ENCODE peak calls at places on chromosome 9, in seven cellular contexts. G, I, P, E, K, Q and M are unnamed samples. For H3K9me3, the result is how much of the 10 kb centered on the place peaks cover.

GRCh38 chr9:25677301-25678146 is 720 bp downstream of the TUSC1 start:
- DNase-seq in E (no peak), G (peak), I (peak), P (peak), Q (peak), K (peak), M (no peak)

GRCh38 chr9:87213948-87214347 is 266.6 kb upstream of the GAS1 start:
- DNase-seq in G (no peak), P (no peak), E (no peak), K (no peak), I (no peak), Q (no peak), M (no peak)

GRCh38 chr9:127626752-127627493 is 14.8 kb downstream of the STXBP1 start:
- DNase-seq in E (no peak), P (no peak), I (no peak), Q (no peak), K (no peak), G (no peak), M (no peak)

GRCh38 chr9:113389451-113389850 is 11.6 kb downstream of the ALAD start:
- DNase-seq in G (no peak), K (peak), E (no peak), P (no peak), Q (no peak), I (no peak), M (no peak)

GRCh38 chr9:29211681-29212589 is 1638.7 kb upstream of the C9orf72 start:
- DNase-seq in E (no peak), I (peak), P (no peak), G (no peak), Q (peak), K (peak), M (peak)

GRCh38 chr9:76213751-76214150 is 180.5 kb downstream of the RFK start:
- DNase-seq in K (no peak), Q (no peak), I (no peak), E (no peak), P (no peak), G (no peak), M (no peak)

GRCh38 chr9:37747271-37747753 is 6.3 kb upstream of the TRMT10B start:
- DNase-seq in P (peak), E (peak), Q (peak), I (peak), G (peak), K (peak), M (peak)

GRCh38 chr9:89915187-89915586 is 310.4 kb downstream of the GADD45G start:
- DNase-seq in P (no peak), K (no peak), G (no peak), I (no peak), Q (no peak), E (no peak), M (no peak)

GRCh38 chr9:81605154-81605670 is 84.1 kb downstream of the TLE1 start:
- DNase-seq in E (no peak), P (no peak), Q (no peak), I (no peak), K (no peak), G (no peak), M (no peak)

GRCh38 chr9:134165357-134166315 is 1.3 kb upstream of the RNU6ATAC start:
- DNase-seq in E (no peak), I (no peak), Q (no peak), P (no peak), K (peak), G (no peak), M (peak)

GRCh38 chr9:38091310-38092199 is 22.5 kb upstream of the SHB start:
- DNase-seq in Q (no peak), G (no peak), K (no peak), E (no peak), P (no peak), I (no peak), M (no peak)

GRCh38 chr9:133276001-133276884 is 1.2 kb upstream of the ABO start:
- DNase-seq in E (no peak), K (no peak), P (no peak), I (no peak), G (no peak), Q (peak), M (no peak)

GRCh38 chr9:131731237-131731995 is 8.5 kb downstream of the RAPGEF1 start:
- DNase-seq in I (no peak), E (no peak), K (no peak), G (no peak), Q (no peak), P (no peak), M (no peak)

GRCh38 chr9:107809859-107810492 is 320.4 kb upstream of the KLF4 start:
- DNase-seq in G (no peak), E (no peak), K (no peak), Q (no peak), I (no peak), P (no peak), M (no peak)

GRCh38 chr9:35711501-35712428 is 20.2 kb downstream of the TLN1 start:
- DNase-seq in K (no peak), I (no peak), E (no peak), P (no peak), Q (no peak), G (no peak), M (no peak)

GRCh38 chr9:88084816-88085215 is 53.5 kb downstream of the SPATA31C2 start:
- DNase-seq in E (no peak), Q (no peak), G (no peak), P (no peak), K (no peak), I (no peak), M (no peak)

GRCh38 chr9:123364241-123364824 is 8.3 kb downstream of the CRB2 start:
- DNase-seq in I (no peak), K (no peak), Q (no peak), P (peak), E (peak), G (no peak), M (no peak)

GRCh38 chr9:111187376-111187775 is 142.6 kb downstream of the OR2K2 start:
- DNase-seq in G (no peak), E (no peak), Q (no peak), I (no peak), P (no peak), K (no peak), M (no peak)

GRCh38 chr9:105173306-105173705 is 71.1 kb upstream of the SLC44A1 start:
- DNase-seq in Q (no peak), I (no peak), P (no peak), K (no peak), E (no peak), G (no peak), M (no peak)

GRCh38 chr9:76905661-76905983 is 292 bp downstream of the PRUNE2 start:
- DNase-seq in G (no peak), I (no peak), Q (no peak), K (no peak), E (no peak), P (no peak), M (no peak)

GRCh38 chr9:92986175-92987110 is 39.1 kb downstream of the FGD3 start:
- DNase-seq in K (peak), I (no peak), Q (no peak), G (peak), P (no peak), E (no peak), M (no peak)

GRCh38 chr9:123933401-123933800 is 3.5 kb upstream of the DENND1A start:
- DNase-seq in G (no peak), K (no peak), I (no peak), P (no peak), Q (no peak), E (no peak), M (no peak)

GRCh38 chr9:101176384-101176783 is 147.9 kb downstream of the PLPPR1 start:
- DNase-seq in G (no peak), K (no peak), P (no peak), E (no peak), I (no peak), Q (no peak), M (no peak)

GRCh38 chr9:116643691-116644090 is 43.4 kb upstream of the TRIM32 start:
- DNase-seq in I (no peak), Q (no peak), G (no peak), E (no peak), K (no peak), P (no peak), M (no peak)

GRCh38 chr9:124183772-124184171 is 74.0 kb upstream of the NEK6 start:
- DNase-seq in I (peak), Q (no peak), G (no peak), E (no peak), P (no peak), K (no peak), M (no peak)

GRCh38 chr9:129225815-129226214 is 47.8 kb upstream of the IER5L start:
- DNase-seq in P (peak), K (peak), Q (no peak), I (peak), G (peak), E (no peak), M (no peak)

GRCh38 chr9:130720762-130721161 is 27.2 kb downstream of the EXOSC2 start:
- DNase-seq in P (no peak), Q (no peak), I (no peak), E (no peak), K (no peak), G (no peak), M (no peak)

GRCh38 chr9:127541865-127542264 is 70.2 kb upstream of the STXBP1 start:
- DNase-seq in I (no peak), K (peak), Q (no peak), P (peak), E (no peak), G (peak), M (no peak)

GRCh38 chr9:32589083-32589713 is 16.2 kb upstream of the NDUFB6 start:
- DNase-seq in P (no peak), K (no peak), E (peak), Q (no peak), G (no peak), I (no peak), M (no peak)

GRCh38 chr9:124306098-124306735 is 48.5 kb downstream of the NEK6 start:
- DNase-seq in G (no peak), P (no peak), E (peak), I (no peak), Q (no peak), K (no peak), M (no peak)

GRCh38 chr9:20199111-20199510 is 410.3 kb upstream of the SLC24A2 start:
- DNase-seq in G (no peak), P (no peak), E (no peak), K (no peak), I (no peak), Q (no peak), M (no peak)
- H3K9me3 ChIP-seq in G (under half), P (under half), E (under half), K (under half), I (under half), Q (under half), M (under half)

DNA sequence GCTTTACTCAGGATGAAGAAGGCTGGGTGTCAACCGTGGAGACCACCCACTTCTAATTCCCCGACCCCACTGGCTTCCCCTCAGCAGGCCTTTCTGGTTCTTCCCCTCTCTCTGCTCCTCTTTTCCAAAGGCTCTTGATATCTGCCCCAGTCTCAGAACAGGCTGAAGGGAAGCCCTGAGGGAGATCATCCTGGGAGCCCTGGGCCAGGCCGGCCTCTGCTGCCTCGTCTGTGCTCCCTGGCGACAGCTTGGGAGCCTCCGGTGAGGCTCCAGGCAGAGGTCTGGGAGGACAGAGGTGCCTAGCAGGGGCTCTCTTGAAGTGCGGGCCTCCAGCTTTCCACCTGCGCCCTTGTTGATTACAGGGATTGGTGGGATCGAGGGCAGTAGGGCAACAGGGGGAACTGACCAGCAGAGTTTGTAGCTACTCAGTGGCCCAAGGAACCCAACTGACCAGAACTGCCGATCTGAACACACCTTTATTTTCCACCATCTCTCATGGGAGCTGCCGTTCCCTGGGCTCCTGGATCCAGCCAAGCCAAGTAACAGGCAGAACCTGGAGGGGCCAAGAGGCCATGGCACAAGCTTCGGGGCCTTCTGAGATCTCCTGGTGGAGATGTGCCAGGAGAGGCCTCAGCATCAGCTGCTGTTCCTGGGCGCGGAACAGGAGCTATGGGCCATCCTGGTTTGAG is 198.5 kb downstream of the CACNA1B start:
- DNase-seq in Q (no peak), I (no peak), P (no peak), K (peak), E (no peak), G (no peak), M (no peak)
- H3K9me3 ChIP-seq in Q (under half), I (under half), P (under half), K (under half), E (half or more), G (under half), M (under half)

DNA sequence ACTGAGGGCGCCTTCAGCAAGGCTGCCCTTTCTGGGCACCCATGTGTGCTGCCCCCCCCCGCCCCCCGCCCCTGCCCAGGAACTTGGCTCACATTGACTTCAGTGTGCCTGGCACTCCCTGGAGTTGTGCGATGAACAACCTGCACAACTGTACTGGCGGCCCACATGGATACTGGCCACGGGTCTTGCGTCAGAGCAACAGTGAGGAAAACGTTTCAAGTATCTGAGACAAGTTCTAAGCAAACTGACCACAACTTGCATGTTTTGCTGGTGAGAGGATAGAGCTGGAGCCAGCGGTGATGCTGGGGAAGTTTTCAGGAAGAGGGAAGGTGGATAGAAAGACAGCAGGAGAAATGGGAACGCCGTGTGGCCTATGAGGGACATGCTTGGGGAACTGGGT is 45.4 kb downstream of the HABP4 start:
- DNase-seq in I (no peak), E (peak), K (peak), Q (no peak), P (no peak), G (no peak), M (no peak)
- H3K9me3 ChIP-seq in I (under half), E (under half), K (under half), Q (under half), P (under half), G (under half), M (under half)

DNA sequence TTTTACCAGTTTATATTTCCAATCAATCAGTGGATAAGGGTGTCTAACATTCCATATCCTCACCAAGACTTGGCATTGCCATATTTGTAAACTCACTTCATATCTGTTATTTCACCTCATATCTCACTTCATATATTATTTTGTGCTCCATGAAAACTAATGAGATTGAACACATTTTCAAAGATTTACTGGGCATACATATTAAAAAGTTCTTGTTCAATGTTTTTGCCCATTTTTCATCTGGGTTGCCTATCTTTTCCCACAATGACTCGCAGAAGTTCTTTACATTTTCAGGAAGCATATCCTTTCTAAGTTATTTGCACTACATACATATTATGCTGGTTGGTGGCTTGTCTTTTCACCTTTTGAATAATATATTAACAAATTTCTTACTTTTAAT is 15.3 kb downstream of the ZNF510 start:
- DNase-seq in I (no peak), K (no peak), G (no peak), P (no peak), E (no peak), Q (no peak), M (no peak)
- H3K9me3 ChIP-seq in I (under half), K (half or more), G (half or more), P (under half), E (under half), Q (half or more), M (half or more)